ENCODE peak calls at places on chromosome 3, in four cellular contexts. X is ovary, W is transverse colon, O is A549. K is an unnamed sample.

GRCh38 chr3:197256836-197257444 is 41.5 kb downstream of the DLG1 start:
- DNase-seq in X (peak; percentile 38), W (peak; percentile 19), O (no peak), K (no peak)

GRCh38 chr3:27290760-27291159 is 78.4 kb downstream of the NEK10 start:
- DNase-seq in X (no peak), W (no peak), O (no peak), K (no peak)

GRCh38 chr3:78277793-78278192 is 1237.9 kb downstream of the ROBO2 start:
- DNase-seq in X (no peak), W (no peak), O (no peak), K (no peak)

GRCh38 chr3:17140670-17141505 is 256.1 kb downstream of the PLCL2 start:
- DNase-seq in X (no peak), W (no peak), O (no peak), K (peak; percentile 17)

GRCh38 chr3:128452120-128452519 is 14.6 kb downstream of the DNAJB8 start:
- DNase-seq in X (no peak), W (no peak), O (no peak), K (no peak)

GRCh38 chr3:4688411-4688810 is 195.3 kb downstream of the ITPR1 start:
- DNase-seq in X (no peak), W (no peak), O (no peak), K (no peak)

GRCh38 chr3:127672429-127673190 is at the start of gene ABTB1:
- DNase-seq in X (peak; percentile 83), W (peak; percentile 90), O (peak; percentile 68), K (peak; percentile 82)

GRCh38 chr3:100436951-100437350 is 35.6 kb downstream of the LNP1 start:
- DNase-seq in X (no peak), W (no peak), O (no peak), K (no peak)

GRCh38 chr3:64623125-64623524 is 64.7 kb downstream of the ADAMTS9 start:
- DNase-seq in X (no peak), W (no peak), O (no peak), K (no peak)

GRCh38 chr3:143414571-143415253 is 295.1 kb downstream of the CHST2 start:
- DNase-seq in X (no peak), W (no peak), O (no peak), K (no peak)

GRCh38 chr3:127147291-127147905 is 45.5 kb upstream of the PRR23E start:
- DNase-seq in X (no peak), W (no peak), O (no peak), K (no peak)

GRCh38 chr3:62922326-62922725 is 47.1 kb upstream of the CADPS start:
- DNase-seq in X (no peak), W (no peak), O (no peak), K (no peak)

GRCh38 chr3:153553605-153553945 is 391.5 kb downstream of the RAP2B start:
- DNase-seq in X (no peak), W (no peak), O (no peak), K (no peak)

GRCh38 chr3:57163751-57164150 is 1.4 kb downstream of the IL17RD start:
- DNase-seq in X (no peak), W (no peak), O (no peak), K (no peak)

GRCh38 chr3:123036352-123037014 is 8.9 kb upstream of the SEMA5B start:
- DNase-seq in X (no peak), W (no peak), O (no peak), K (no peak)

GRCh38 chr3:169769287-169770181 is at the start of gene ACTRT3:
- DNase-seq in X (peak; percentile 60), W (peak; percentile 77), O (peak; percentile 33), K (peak; percentile 30)

GRCh38 chr3:28013864-28014473 is 227.4 kb upstream of the CMC1 start:
- DNase-seq in X (no peak), W (no peak), O (no peak), K (no peak)

DNA sequence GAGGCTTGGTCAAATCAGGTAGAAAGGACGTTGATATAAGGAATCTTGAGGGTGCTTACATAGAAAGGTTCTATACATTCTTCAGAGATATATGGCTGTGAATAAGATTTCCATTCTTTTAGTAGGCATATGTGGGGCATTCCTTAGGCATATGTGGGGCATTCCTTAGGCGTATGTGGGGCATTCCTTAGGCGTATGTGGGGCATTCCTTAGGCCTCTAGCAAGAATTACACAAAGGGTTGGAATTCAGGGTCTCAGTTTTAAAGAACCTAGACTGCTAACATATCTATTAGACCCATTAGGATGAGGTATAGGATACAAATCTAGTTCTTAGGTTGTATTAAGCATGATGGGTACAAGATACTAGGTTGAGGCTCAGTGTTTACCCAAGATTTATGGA is 607.8 kb downstream of the SI start:
- DNase-seq in X (no peak), W (no peak), O (no peak), K (no peak)
- H3K27ac ChIP-seq in X (no peak overlapping the region), W (no peak overlapping the region), O (no peak overlapping the region), K (no peak overlapping the region)

DNA sequence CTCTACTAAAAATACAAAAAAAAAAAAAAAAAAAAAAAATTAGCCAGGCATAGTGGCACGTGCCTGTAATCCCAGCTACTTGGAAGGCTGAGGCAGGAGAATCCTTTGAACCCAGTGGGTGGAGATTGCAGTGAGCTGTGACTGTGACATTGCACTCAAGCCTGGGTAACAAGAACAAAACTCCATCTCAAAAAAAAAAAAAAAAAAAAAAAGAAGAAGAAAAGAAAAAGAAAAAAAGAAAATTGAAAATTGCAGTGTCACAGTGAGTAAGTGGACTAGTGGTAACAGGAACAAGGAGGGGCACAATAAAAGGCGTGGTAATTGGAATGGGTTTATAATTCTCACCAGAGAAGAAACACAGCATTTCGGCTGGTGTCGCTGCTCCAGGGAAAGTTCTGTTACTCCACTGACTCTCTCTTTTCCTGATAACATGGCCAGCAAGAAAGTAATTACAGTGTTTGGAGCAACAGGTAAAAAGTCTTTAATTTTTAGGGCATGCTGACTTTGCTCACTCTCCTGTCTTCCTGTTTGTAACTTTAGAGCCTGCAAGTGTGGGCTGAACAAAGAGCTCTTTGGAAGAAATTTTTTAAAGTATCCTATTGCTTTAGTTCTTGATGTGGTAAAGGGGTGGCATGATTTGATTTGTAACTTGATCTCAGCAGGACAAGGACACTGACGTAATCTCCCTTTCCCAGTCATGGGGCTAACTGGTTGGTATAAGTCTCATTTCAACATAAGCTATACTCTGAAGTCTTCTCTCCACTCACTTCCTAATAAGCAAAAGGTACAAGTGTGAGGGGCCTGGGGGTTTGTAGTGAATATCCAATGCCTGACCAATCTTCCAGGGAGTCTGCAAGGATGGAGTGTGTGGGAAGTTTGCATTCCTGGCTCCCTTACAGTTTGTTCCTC is 22.0 kb upstream of the TRA2B start:
- DNase-seq in X (no peak), W (peak; percentile 64), O (peak; percentile 48), K (no peak)
- TF ChIP-seq POLR2A in X (no peak), W (peak; percentile 54), O (peak; percentile 42), K (no peak)

DNA sequence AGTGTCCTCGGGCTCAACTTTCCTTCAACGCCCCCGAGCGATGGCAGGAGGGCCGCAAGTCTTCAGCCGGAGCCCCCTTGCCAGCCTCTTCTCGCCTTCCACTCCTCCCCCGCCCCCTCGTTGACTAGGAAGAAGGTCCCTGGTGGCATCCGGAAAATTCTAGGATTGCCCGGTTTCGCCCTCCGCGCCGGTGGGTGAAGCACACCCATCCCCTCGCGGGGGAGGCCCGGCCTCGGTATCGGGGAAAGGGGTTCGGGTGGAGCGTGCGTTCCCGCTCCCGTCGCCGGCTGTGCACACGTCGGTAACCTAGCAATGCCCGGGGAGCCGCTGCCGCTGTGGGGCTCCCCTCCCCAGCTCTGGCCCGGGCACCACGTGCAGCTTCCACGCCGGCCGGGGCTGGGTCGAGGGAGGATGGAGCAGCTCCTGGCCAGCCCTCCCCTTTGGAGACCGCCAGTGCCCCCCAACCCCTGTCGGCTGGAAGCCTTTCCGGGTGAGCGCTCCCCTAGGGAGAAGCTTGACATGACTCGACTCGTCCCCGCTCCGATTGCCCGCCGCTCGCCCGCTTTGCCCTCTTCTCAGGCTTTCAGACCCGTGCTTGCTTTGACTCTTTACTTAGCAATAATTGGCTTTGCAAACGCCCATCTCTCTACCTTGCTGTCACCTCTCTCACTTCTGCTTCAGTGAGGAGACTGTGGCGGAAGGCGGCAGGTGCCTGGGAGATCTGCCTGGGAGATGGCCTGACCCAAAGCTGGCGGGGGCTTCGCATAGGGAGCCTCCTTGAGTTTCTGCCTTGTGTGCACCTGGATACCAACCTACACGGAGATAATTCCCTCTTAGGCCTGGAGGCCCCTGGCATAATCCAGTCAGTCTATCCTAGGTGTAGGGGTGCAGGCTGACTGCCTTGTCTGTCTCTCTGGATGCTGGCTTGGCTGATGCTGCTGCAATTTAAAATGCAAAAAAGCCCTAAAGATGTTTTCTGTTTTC is 1.4 kb downstream of the CACNA1D start:
- DNase-seq in X (no peak), W (peak; percentile 17), O (no peak), K (no peak)
- TF ChIP-seq EP300 in X (no peak), W (no peak), O (no peak), K (no peak)

GRCh38 chr3:138334608-138335007 is 5.0 kb upstream of the NME9 start:
- DNase-seq in X (no peak), W (no peak), O (no peak), K (no peak)

GRCh38 chr3:138340511-138340910 is 7.9 kb upstream of the MRAS start:
- DNase-seq in X (no peak), W (no peak), O (no peak), K (no peak)

GRCh38 chr3:138338816-138339215 is 9.2 kb upstream of the NME9 start:
- DNase-seq in X (no peak), W (no peak), O (no peak), K (no peak)

GRCh38 chr3:138336454-138336853 is 6.8 kb upstream of the NME9 start:
- DNase-seq in X (no peak), W (no peak), O (no peak), K (no peak)

GRCh38 chr3:138338244-138338643 is 8.6 kb upstream of the NME9 start:
- DNase-seq in X (no peak), W (no peak), O (no peak), K (no peak)
- H3K27ac ChIP-seq in X (no peak overlapping the region), W (no peak overlapping the region), O (no peak overlapping the region), K (no peak overlapping the region)

GRCh38 chr3:152357587-152357986 is 88.9 kb downstream of the MBNL1 start:
- DNase-seq in X (no peak), W (no peak), O (no peak), K (no peak)
- TF ChIP-seq POLR2A in X (no peak), W (no peak), O (no peak), K (no peak)

GRCh38 chr3:60742606-60743145 is 508.6 kb downstream of the FHIT start:
- DNase-seq in X (no peak), W (no peak), O (peak; percentile 3), K (no peak)
- TF ChIP-seq EP300 in X (no peak), W (no peak), O (no peak), K (no peak)

GRCh38 chr3:86988986-86989385 is 2.0 kb downstream of the VGLL3 start:
- DNase-seq in X (no peak), W (no peak), O (no peak), K (no peak)
- H3K27ac ChIP-seq in X (peak overlapping the region; percentile 95), W (peak overlapping the region; percentile 91), O (no peak overlapping the region), K (peak overlapping the region; percentile 97)

GRCh38 chr3:110362756-110363155 is 708.9 kb upstream of the NECTIN3 start:
- DNase-seq in X (no peak), W (no peak), O (no peak), K (no peak)
- TF ChIP-seq POLR2A in X (no peak), W (no peak), O (no peak), K (no peak)

GRCh38 chr3:72004749-72005292 is 219.9 kb upstream of the PROK2 start:
- DNase-seq in X (no peak), W (no peak), O (no peak), K (no peak)

GRCh38 chr3:72011495-72011894 is 226.5 kb upstream of the PROK2 start:
- DNase-seq in X (no peak), W (no peak), O (no peak), K (no peak)

GRCh38 chr3:72006631-72007556 is 221.9 kb upstream of the PROK2 start:
- DNase-seq in X (no peak), W (no peak), O (no peak), K (no peak)

GRCh38 chr3:72010044-72010443 is 225.1 kb upstream of the PROK2 start:
- DNase-seq in X (no peak), W (no peak), O (no peak), K (no peak)

GRCh38 chr3:72008226-72008996 is 223.5 kb upstream of the PROK2 start:
- DNase-seq in X (no peak), W (no peak), O (no peak), K (no peak)
- TF ChIP-seq EP300 in X (no peak), W (no peak), O (no peak), K (no peak)

K was measured in tibial nerve.